ENCODE peak calls at places on chromosomes 5 and 9, in five cellular contexts. A, W, D, R and H are unnamed samples.

GRCh38 chr9:99430301-99430700 is 208.2 kb downstream of the SEC61B start:
- DNase-seq in A (no peak), W (no peak), D (no peak), R (no peak), H (no peak)

GRCh38 chr9:69549310-69550202 is 122.6 kb downstream of the APBA1 start:
- DNase-seq in A (peak; percentile 41), W (no peak), D (peak; percentile 32), R (no peak), H (peak; percentile 9)

GRCh38 chr9:124665391-124666058 is 105.6 kb downstream of the NR6A1 start:
- DNase-seq in A (no peak), W (no peak), D (no peak), R (no peak), H (no peak)

GRCh38 chr9:134869554-134870310 is 10.9 kb upstream of the FCN2 start:
- DNase-seq in A (peak; percentile 48), W (no peak), D (no peak), R (no peak), H (no peak)

GRCh38 chr5:107672212-107673105 is 1.7 kb upstream of the EFNA5 start:
- DNase-seq in A (peak; percentile 91), W (no peak), D (peak; percentile 37), R (peak; percentile 66), H (peak; percentile 94)

GRCh38 chr9:106421772-106422171 is 441.2 kb upstream of the ZNF462 start:
- DNase-seq in A (no peak), W (no peak), D (no peak), R (no peak), H (no peak)

GRCh38 chr9:128523199-128523925 is 18.8 kb downstream of the GLE1 start:
- DNase-seq in A (peak; percentile 56), W (no peak), D (no peak), R (no peak), H (peak; percentile 80)

GRCh38 chr9:122251351-122251750 is 13.3 kb downstream of the RBM18 start:
- DNase-seq in A (no peak), W (no peak), D (no peak), R (no peak), H (no peak)

GRCh38 chr9:112503170-112503569 is 16.5 kb downstream of the KIAA1958 start:
- DNase-seq in A (no peak), W (no peak), D (no peak), R (no peak), H (no peak)

GRCh38 chr9:120917989-120918630 is 8.5 kb downstream of the TRAF1 start:
- DNase-seq in A (no peak), W (no peak), D (peak; percentile 12), R (no peak), H (no peak)

GRCh38 chr9:4258321-4259093 is 41.4 kb downstream of the GLIS3 start:
- DNase-seq in A (no peak), W (no peak), D (no peak), R (no peak), H (no peak)

GRCh38 chr5:36045895-36046294 is 20.8 kb downstream of the UGT3A2 start:
- DNase-seq in A (no peak), W (no peak), D (no peak), R (no peak), H (no peak)

GRCh38 chr5:79269733-79270166 is 33.8 kb downstream of the JMY start:
- DNase-seq in A (no peak), W (no peak), D (no peak), R (no peak), H (no peak)

GRCh38 chr5:33890633-33891032 is 1.2 kb downstream of the ADAMTS12 start:
- DNase-seq in A (peak; percentile 49), W (no peak), D (no peak), R (peak; percentile 30), H (no peak)

GRCh38 chr9:127945942-127946341 is 8.3 kb upstream of the DPM2 start:
- DNase-seq in A (no peak), W (no peak), D (no peak), R (no peak), H (no peak)

GRCh38 chr9:16869961-16870605 is 387 bp downstream of the BNC2 start:
- DNase-seq in A (peak; percentile 78), W (no peak), D (no peak), R (no peak), H (peak; percentile 20)

GRCh38 chr9:38443181-38443580 is 18.9 kb upstream of the IGFBPL1 start:
- DNase-seq in A (no peak), W (no peak), D (no peak), R (no peak), H (no peak)

GRCh38 chr9:120636194-120636957 is 56.4 kb upstream of the CDK5RAP2 start:
- DNase-seq in A (no peak), W (no peak), D (no peak), R (no peak), H (no peak)

GRCh38 chr9:77561321-77562020 is 86.7 kb downstream of the GNA14 start:
- DNase-seq in A (no peak), W (no peak), D (no peak), R (no peak), H (no peak)

GRCh38 chr9:132726561-132727150 is 56.4 kb downstream of the GTF3C4 start:
- DNase-seq in A (no peak), W (no peak), D (no peak), R (no peak), H (no peak)

GRCh38 chr5:173781826-173782670 is 106.1 kb upstream of the CPEB4 start:
- DNase-seq in A (no peak), W (peak; percentile 49), D (peak; percentile 84), R (peak; percentile 38), H (no peak)

GRCh38 chr5:117455236-117456233 is 880.9 kb upstream of the SEMA6A start:
- DNase-seq in A (no peak), W (no peak), D (peak; percentile 5), R (no peak), H (peak; percentile 85)

GRCh38 chr5:75062925-75063531 is 10.7 kb upstream of the GCNT4 start:
- DNase-seq in A (no peak), W (no peak), D (no peak), R (no peak), H (no peak)

GRCh38 chr5:30040483-30041116 is 1152.9 kb upstream of the CDH6 start:
- DNase-seq in A (peak; percentile 57), W (no peak), D (peak; percentile 34), R (peak; percentile 52), H (peak; percentile 83)

GRCh38 chr5:147093138-147093537 is 141.7 kb upstream of the STK32A start:
- DNase-seq in A (no peak), W (no peak), D (no peak), R (no peak), H (no peak)

GRCh38 chr5:109865636-109866035 is 175.9 kb downstream of the MAN2A1 start:
- DNase-seq in A (no peak), W (no peak), D (peak; percentile 42), R (peak; percentile 40), H (no peak)

GRCh38 chr9:137222190-137223077 is at the start of gene RNF208:
- DNase-seq in A (peak; percentile 87), W (no peak), D (peak; percentile 36), R (no peak), H (peak; percentile 54)

GRCh38 chr5:4614088-4614487 is 526.0 kb upstream of the ADAMTS16 start:
- DNase-seq in A (peak; percentile 26), W (no peak), D (no peak), R (no peak), H (peak; percentile 78)

GRCh38 chr9:6896562-6896961 is 138.8 kb downstream of the KDM4C start:
- DNase-seq in A (no peak), W (no peak), D (peak; percentile 11), R (no peak), H (no peak)

GRCh38 chr9:13568446-13568845 is 289.0 kb upstream of the MPDZ start:
- DNase-seq in A (no peak), W (no peak), D (no peak), R (no peak), H (no peak)

GRCh38 chr9:20408513-20408912 is 213.8 kb downstream of the MLLT3 start:
- DNase-seq in A (peak; percentile 13), W (no peak), D (no peak), R (no peak), H (no peak)